ENCODE peak calls at places on chromosomes 4 and X, in ten cellular contexts. H is osteocyte, S is lower leg skin, Z is GM12865, F is bronchial epithelial cell, T is mucosa of descending colon, G is neural crest cell, E is HFFc6, V is pancreas, X is dorsolateral prefrontal cortex. Q is an unnamed sample.

GRCh38 chr4:168604496-168605373 is 107.9 kb downstream of the PALLD start:
- DNase-seq in H (no peak), S (no peak), Z (no peak), F (peak; percentile 88), T (no peak), G (no peak), E (peak; percentile 73), V (no peak), X (no peak), Q (no peak)

GRCh38 chrX:149003863-149004660 is 501.0 kb downstream of the IDS start:
- DNase-seq in H (no peak), S (no peak), Z (peak; percentile 60), F (no peak), T (no peak), G (no peak), E (no peak), V (no peak), X (no peak), Q (no peak)

GRCh38 chrX:53073115-53073581 is 9.0 kb upstream of the TSPYL2 start:
- DNase-seq in H (no peak), S (no peak), Z (no peak), F (no peak), T (no peak), G (no peak), E (no peak), V (no peak), X (no peak), Q (no peak)

GRCh38 chrX:26651755-26652154 is 435.8 kb downstream of the MAGEB5 start:
- DNase-seq in H (no peak), S (no peak), Z (peak; percentile 9), F (peak; percentile 1), T (no peak), G (no peak), E (no peak), V (no peak), X (no peak), Q (no peak)

GRCh38 chr4:83535945-83536648 is at the start of gene GPAT3:
- DNase-seq in H (peak; percentile 84), S (peak; percentile 96), Z (peak; percentile 50), F (peak; percentile 42), T (peak; percentile 89), G (peak; percentile 8), E (peak; percentile 33), V (peak; percentile 90), X (peak; percentile 67), Q (peak; percentile 95)

GRCh38 chrX:12894074-12894691 is 12.2 kb upstream of the TLR8 start:
- DNase-seq in H (no peak), S (no peak), Z (peak; percentile 71), F (no peak), T (peak; percentile 73), G (peak; percentile 20), E (no peak), V (peak; percentile 59), X (peak; percentile 21), Q (no peak)

GRCh38 chrX:152991123-152991522 is 2.8 kb downstream of the PNMA5 start:
- DNase-seq in H (no peak), S (no peak), Z (no peak), F (no peak), T (no peak), G (no peak), E (no peak), V (no peak), X (no peak), Q (no peak)

GRCh38 chr4:56768772-56769171 is 52.7 kb downstream of the SPINK2 start:
- DNase-seq in H (no peak), S (no peak), Z (no peak), F (peak; percentile 55), T (peak; percentile 68), G (no peak), E (no peak), V (no peak), X (no peak), Q (peak; percentile 41)

GRCh38 chr4:74056858-74057562 is 18.5 kb upstream of the CXCL3 start:
- DNase-seq in H (no peak), S (no peak), Z (no peak), F (peak; percentile 86), T (no peak), G (no peak), E (peak; percentile 79), V (no peak), X (no peak), Q (no peak)

GRCh38 chrX:71563921-71564320 is 14.3 kb upstream of the GCNA start:
- DNase-seq in H (no peak), S (no peak), Z (no peak), F (no peak), T (no peak), G (no peak), E (no peak), V (no peak), X (no peak), Q (no peak)
- TF ChIP-seq CTCF in H (no peak), S (no peak), Z (no peak), F (no peak), T (no peak), G (no peak), E (no peak), V (no peak), X (no peak), Q (no peak)

GRCh38 chr4:127622923-127623754 is 9.6 kb upstream of the INTU start:
- DNase-seq in H (no peak), S (peak; percentile 86), Z (no peak), F (peak; percentile 7), T (peak; percentile 21), G (peak; percentile 63), E (no peak), V (peak; percentile 79), X (peak; percentile 22), Q (no peak)
- TF ChIP-seq CTCF in H (peak; percentile 37), S (no peak), Z (no peak), F (peak; percentile 54), T (no peak), G (peak; percentile 47), E (peak; percentile 1), V (no peak), X (no peak), Q (no peak)

GRCh38 chrX:57329008-57329407 is 42.5 kb downstream of the FAAH2 start:
- DNase-seq in H (no peak), S (no peak), Z (no peak), F (peak; percentile 1), T (no peak), G (no peak), E (no peak), V (no peak), X (no peak), Q (no peak)
- TF ChIP-seq CTCF in H (no peak), S (no peak), Z (no peak), F (peak; percentile 21), T (no peak), G (no peak), E (no peak), V (no peak), X (no peak), Q (no peak)

DNA sequence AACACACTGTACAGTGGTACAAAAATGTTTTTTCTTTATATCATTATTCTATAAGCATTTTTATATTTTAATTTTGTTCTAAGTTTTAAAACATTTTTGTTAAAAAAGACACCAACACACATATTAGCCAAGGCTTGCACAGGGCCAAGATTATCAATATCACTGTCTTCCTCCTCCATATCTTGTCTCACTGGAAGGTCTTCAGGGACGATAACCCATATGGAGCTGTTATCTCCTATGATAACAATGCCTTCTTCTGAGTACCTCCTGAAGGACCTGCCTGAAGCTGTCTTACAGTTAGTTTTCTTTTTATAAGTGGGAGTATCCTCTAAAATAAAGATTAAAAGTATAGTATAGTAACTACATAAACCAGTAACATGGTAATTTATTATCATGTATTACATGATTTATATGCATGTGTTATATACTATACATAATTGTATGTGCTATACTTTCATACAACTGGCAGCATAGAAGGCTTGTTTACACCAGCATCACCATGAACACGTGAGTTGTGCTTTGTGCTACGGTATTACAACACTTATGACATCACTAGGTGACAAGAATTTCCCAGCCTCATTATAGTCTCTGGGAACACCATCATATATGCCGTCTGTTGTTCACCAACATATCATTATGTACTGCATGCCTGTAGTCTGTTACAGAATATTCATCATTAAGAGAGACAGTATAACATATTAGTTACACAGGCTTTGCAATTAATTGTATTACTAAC is 90.7 kb downstream of the WDFY3 start:
- DNase-seq in H (no peak), S (no peak), Z (no peak), F (no peak), T (no peak), G (no peak), E (no peak), V (no peak), X (no peak), Q (no peak)
- TF ChIP-seq CTCF in H (no peak), S (no peak), Z (no peak), F (no peak), T (no peak), G (no peak), E (no peak), V (no peak), X (no peak), Q (no peak)

GRCh38 chrX:41010188-41010846 is 74.9 kb upstream of the USP9X start:
- DNase-seq in H (peak; percentile 87), S (peak; percentile 93), Z (peak; percentile 23), F (peak; percentile 87), T (peak; percentile 76), G (no peak), E (peak; percentile 72), V (peak; percentile 67), X (peak; percentile 25), Q (peak; percentile 85)
- TF ChIP-seq CTCF in H (no peak), S (no peak), Z (no peak), F (no peak), T (no peak), G (peak; percentile 29), E (peak; percentile 32), V (no peak), X (no peak), Q (peak; percentile 22)

GRCh38 chr4:70182517-70183167 is 12.9 kb upstream of the ODAM start:
- DNase-seq in H (no peak), S (no peak), Z (no peak), F (no peak), T (no peak), G (no peak), E (no peak), V (no peak), X (no peak), Q (no peak)

GRCh38 chr4:70178075-70178660 is 17.4 kb upstream of the ODAM start:
- DNase-seq in H (no peak), S (no peak), Z (no peak), F (no peak), T (no peak), G (no peak), E (no peak), V (no peak), X (no peak), Q (no peak)

GRCh38 chr4:70187216-70187615 is 8.3 kb upstream of the ODAM start:
- DNase-seq in H (no peak), S (no peak), Z (no peak), F (no peak), T (no peak), G (no peak), E (no peak), V (no peak), X (no peak), Q (no peak)

GRCh38 chr4:70183940-70184246 is 11.6 kb upstream of the ODAM start:
- DNase-seq in H (no peak), S (no peak), Z (no peak), F (no peak), T (no peak), G (no peak), E (no peak), V (no peak), X (no peak), Q (no peak)

GRCh38 chr4:70183168-70183939 is 12.2 kb upstream of the ODAM start:
- DNase-seq in H (no peak), S (no peak), Z (peak; percentile 71), F (peak; percentile 44), T (peak; percentile 61), G (peak; percentile 34), E (no peak), V (no peak), X (no peak), Q (no peak)
- TF ChIP-seq CTCF in H (peak; percentile 72), S (no peak), Z (peak; percentile 71), F (peak; percentile 78), T (peak; percentile 27), G (peak; percentile 87), E (peak; percentile 57), V (peak; percentile 54), X (peak; percentile 46), Q (peak; percentile 19)